ENCODE peak calls at places on chromosome 10, in seven cellular contexts. X is mesothelial cell of epicardium, Q is cardiac fibroblast, A is DMS79, F is transverse colon, Z is putamen, R is lower lobe of right lung. P is an unnamed sample.

GRCh38 chr10:74051729-74052342 is 53.9 kb downstream of the VCL start:
- DNase-seq in X (no peak), Q (peak; percentile 23), A (no peak), F (no peak), Z (no peak), R (no peak), P (no peak)

GRCh38 chr10:44975487-44976331 is 2.9 kb downstream of the DEPP1 start:
- DNase-seq in X (peak; percentile 78), Q (peak; percentile 92), A (no peak), F (peak; percentile 51), Z (no peak), R (no peak), P (peak; percentile 88)

GRCh38 chr10:20778008-20778757 is 118.9 kb downstream of the NEBL start:
- DNase-seq in X (no peak), Q (no peak), A (no peak), F (no peak), Z (no peak), R (no peak), P (no peak)

GRCh38 chr10:29691564-29692064 is 56.8 kb upstream of the SVIL start:
- DNase-seq in X (no peak), Q (peak; percentile 68), A (no peak), F (no peak), Z (no peak), R (no peak), P (no peak)

GRCh38 chr10:34889004-34889869 is 74.1 kb upstream of the PARD3 start:
- DNase-seq in X (no peak), Q (no peak), A (no peak), F (no peak), Z (no peak), R (no peak), P (no peak)

GRCh38 chr10:104334561-104334960 is 3.7 kb downstream of the ITPRIP start:
- DNase-seq in X (no peak), Q (no peak), A (no peak), F (no peak), Z (no peak), R (no peak), P (no peak)

GRCh38 chr10:2985729-2986232 is 81.6 kb upstream of the PFKP start:
- DNase-seq in X (no peak), Q (no peak), A (peak; percentile 4), F (peak; percentile 75), Z (no peak), R (peak; percentile 55), P (peak; percentile 50)

GRCh38 chr10:70440296-70441160 is 953 bp downstream of the NODAL start:
- DNase-seq in X (no peak), Q (no peak), A (no peak), F (no peak), Z (no peak), R (no peak), P (no peak)

GRCh38 chr10:60818134-60818770 is 40.0 kb downstream of the CDK1 start:
- DNase-seq in X (no peak), Q (peak; percentile 67), A (no peak), F (no peak), Z (no peak), R (no peak), P (peak; percentile 71)

GRCh38 chr10:133163889-133164815 is 4.1 kb downstream of the KNDC1 start:
- DNase-seq in X (no peak), Q (no peak), A (peak; percentile 58), F (peak; percentile 5), Z (no peak), R (peak; percentile 64), P (no peak)

GRCh38 chr10:69479241-69479730 is 28.0 kb downstream of the TSPAN15 start:
- DNase-seq in X (no peak), Q (no peak), A (no peak), F (no peak), Z (no peak), R (no peak), P (no peak)

GRCh38 chr10:132961864-132962622 is 19.7 kb upstream of the CFAP46 start:
- DNase-seq in X (peak; percentile 78), Q (peak; percentile 88), A (peak; percentile 59), F (peak; percentile 70), Z (peak; percentile 63), R (peak; percentile 78), P (no peak)

GRCh38 chr10:24722676-24723385 is 856 bp downstream of the ARHGAP21 start:
- DNase-seq in X (peak; percentile 68), Q (peak; percentile 64), A (no peak), F (peak; percentile 53), Z (peak; percentile 77), R (peak; percentile 66), P (no peak)

GRCh38 chr10:130809181-130809580 is 502.3 kb downstream of the TCERG1L start:
- DNase-seq in X (peak; percentile 17), Q (no peak), A (no peak), F (no peak), Z (no peak), R (no peak), P (no peak)

GRCh38 chr10:109912335-109913282 is 10.7 kb downstream of the XPNPEP1 start:
- DNase-seq in X (no peak), Q (no peak), A (no peak), F (no peak), Z (no peak), R (no peak), P (no peak)

GRCh38 chr10:119305860-119306513 is 98.6 kb downstream of the GRK5 start:
- DNase-seq in X (no peak), Q (peak; percentile 94), A (no peak), F (peak; percentile 72), Z (no peak), R (no peak), P (peak; percentile 98)